ENCODE peak calls at places on chromosomes 1 and 21, in four cellular contexts. V, C, M and E are unnamed samples.

GRCh38 chr1:61403863-61404615 is 320.9 kb downstream of the TM2D1 start:
- DNase-seq in M (peak), V (no peak), C (peak), E (no peak)

GRCh38 chr1:207842506-207842905 is 68.4 kb downstream of the CD34 start:
- DNase-seq in V (no peak), M (no peak), C (no peak), E (no peak)

GRCh38 chr1:204102029-204102611 is 29.2 kb downstream of the SOX13 start:
- DNase-seq in V (no peak), M (no peak), C (no peak), E (no peak)

GRCh38 chr1:17653728-17654351 is 101.3 kb upstream of the ACTL8 start:
- DNase-seq in V (no peak), M (peak), C (peak), E (no peak)

GRCh38 chr1:39141925-39142324 is 62.6 kb upstream of the MACF1 start:
- DNase-seq in V (no peak), C (no peak), M (peak), E (no peak)

GRCh38 chr1:62407398-62408009 is 29.3 kb upstream of the USP1 start:
- DNase-seq in M (peak), C (peak), V (no peak), E (no peak)

GRCh38 chr1:66951513-66951912 is 26.7 kb downstream of the MIER1 start:
- DNase-seq in V (no peak), C (peak), M (peak), E (no peak)

GRCh38 chr1:19477284-19478240 is 7.8 kb downstream of the CAPZB start:
- DNase-seq in M (no peak), V (no peak), C (no peak), E (no peak)

GRCh38 chr1:207073906-207074820 is 14.5 kb upstream of the C4BPB start:
- DNase-seq in M (no peak), C (peak), V (no peak), E (no peak)

GRCh38 chr1:185969524-185969991 is 235.4 kb downstream of the HMCN1 start:
- DNase-seq in V (no peak), C (no peak), M (peak), E (no peak)

GRCh38 chr1:115275216-115275615 is 62.8 kb downstream of the NGF start:
- DNase-seq in C (peak), V (no peak), M (peak), E (no peak)

GRCh38 chr1:165516469-165516868 is 27.3 kb upstream of the LRRC52 start:
- DNase-seq in V (no peak), M (no peak), C (no peak), E (no peak)

GRCh38 chr1:178683304-178683703 is 41.7 kb upstream of the RALGPS2 start:
- DNase-seq in V (no peak), M (no peak), C (no peak), E (no peak)

GRCh38 chr21:41966341-41966833 is 12.6 kb upstream of the C2CD2 start:
- DNase-seq in V (no peak), M (no peak), C (peak), E (no peak)

GRCh38 chr1:237029850-237030535 is 12.0 kb upstream of the RYR2 start:
- DNase-seq in C (no peak), V (no peak), M (no peak), E (no peak)

GRCh38 chr21:41280115-41280919 is 36.3 kb upstream of the FAM3B start:
- DNase-seq in M (no peak), V (no peak), C (peak), E (no peak)

GRCh38 chr21:26146681-26147080 is 23.9 kb downstream of the APP start:
- DNase-seq in V (no peak), M (no peak), C (no peak), E (no peak)

GRCh38 chr1:201015551-201016091 is 7.9 kb downstream of the KIF21B start:
- DNase-seq in C (no peak), M (no peak), V (no peak), E (no peak)

GRCh38 chr1:31583995-31584868 is 7.9 kb downstream of the TINAGL1 start:
- DNase-seq in M (peak), V (no peak), C (peak), E (peak)

GRCh38 chr21:25936776-25937175 is 202.0 kb downstream of the GABPA start:
- DNase-seq in C (peak), M (peak), V (no peak), E (no peak)

GRCh38 chr1:78536427-78536826 is 45.7 kb downstream of the PTGFR start:
- DNase-seq in C (peak), V (no peak), M (peak), E (no peak)

GRCh38 chr1:45134468-45134873 is 71.9 kb downstream of the ZSWIM5 start:
- DNase-seq in C (no peak), V (no peak), M (no peak), E (no peak)

GRCh38 chr1:206445861-206446495 is 24.3 kb upstream of the IKBKE start:
- DNase-seq in C (no peak), M (no peak), V (no peak), E (no peak)

GRCh38 chr1:206703647-206704046 is 18.9 kb downstream of the MAPKAPK2 start:
- DNase-seq in C (peak), V (no peak), M (peak), E (no peak)

GRCh38 chr1:154765970-154766369 is 104.1 kb downstream of the KCNN3 start:
- DNase-seq in C (peak), V (no peak), M (peak), E (no peak)

GRCh38 chr1:156522443-156522970 is 21.9 kb upstream of the MEF2D start:
- DNase-seq in C (no peak), V (no peak), M (no peak), E (no peak)

GRCh38 chr1:225655509-225656258 is 2.8 kb upstream of the ENAH start:
- DNase-seq in M (peak), C (peak), V (peak), E (peak)

GRCh38 chr1:173474097-173474779 is 2.9 kb upstream of the PRDX6 start:
- DNase-seq in M (no peak), C (no peak), V (no peak), E (no peak)

GRCh38 chr1:65265296-65266271 is 43.8 kb upstream of the DNAJC6 start:
- DNase-seq in V (no peak), M (peak), C (peak), E (no peak)

GRCh38 chr1:227759345-227760300 is 24.4 kb downstream of the SNAP47 start:
- DNase-seq in V (no peak), M (peak), C (peak), E (no peak)

GRCh38 chr1:228085287-228085926 is 2.9 kb downstream of the ARF1 start:
- DNase-seq in C (peak), V (no peak), M (peak), E (no peak)

GRCh38 chr1:55329091-55329490 is 113.9 kb upstream of the USP24 start:
- DNase-seq in M (no peak), C (no peak), V (no peak), E (no peak)

GRCh38 chr1:241998412-241998921 is 431 bp downstream of the MAP1LC3C start:
- DNase-seq in C (peak), V (peak), M (peak), E (peak)

GRCh38 chr1:23393706-23394105 is 24.1 kb upstream of the ZNF436 start:
- DNase-seq in M (peak), V (no peak), C (peak), E (no peak)

GRCh38 chr21:21682172-21682571 is 684.0 kb downstream of the NCAM2 start:
- DNase-seq in V (no peak), M (peak), C (peak), E (no peak)

GRCh38 chr21:33403786-33404571 is 766 bp downstream of the IFNGR2 start:
- DNase-seq in V (no peak), C (peak), M (peak), E (no peak)

GRCh38 chr1:155651861-155652661 is 36.5 kb downstream of the YY1AP1 start:
- DNase-seq in M (no peak), V (no peak), C (no peak), E (no peak)

GRCh38 chr1:230797376-230798186 is 50.4 kb downstream of the CAPN9 start:
- DNase-seq in M (peak), V (no peak), C (peak), E (no peak)
- TF ChIP-seq CTCF in M (peak), V (peak), C (peak), E (peak)

GRCh38 chr1:8794605-8795004 is 22.8 kb downstream of the RERE start:
- DNase-seq in V (no peak), M (no peak), C (no peak), E (no peak)

GRCh38 chr1:8789314-8790214 is 27.9 kb downstream of the RERE start:
- DNase-seq in V (no peak), C (no peak), M (no peak), E (no peak)

GRCh38 chr1:8790987-8791386 is 26.5 kb downstream of the RERE start:
- DNase-seq in M (no peak), V (no peak), C (no peak), E (no peak)

GRCh38 chr1:8790478-8790877 is 27.0 kb downstream of the RERE start:
- DNase-seq in V (no peak), C (no peak), M (no peak), E (no peak)

DNA sequence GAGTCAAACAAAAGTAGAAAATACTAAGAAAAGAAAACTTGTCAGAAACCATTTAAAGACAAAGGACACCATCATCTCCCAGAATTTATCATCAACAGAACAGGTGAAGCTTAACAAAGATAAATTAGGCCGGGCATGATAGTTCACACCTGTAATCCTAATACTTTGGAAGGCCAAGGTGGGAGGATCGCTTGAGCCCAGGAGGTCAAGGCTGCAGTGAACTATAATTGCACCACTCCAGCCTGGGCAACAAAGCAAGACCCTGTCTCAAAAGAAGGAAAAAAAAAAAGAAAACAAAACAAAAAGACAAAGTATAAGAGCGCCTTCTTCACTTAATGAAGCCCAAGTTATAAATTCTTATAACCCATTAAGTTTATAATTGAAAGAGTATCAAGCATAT is 25.6 kb downstream of the RERE start:
- DNase-seq in C (no peak), V (no peak), M (no peak), E (no peak)
- TF ChIP-seq CTCF in C (no peak), V (no peak), M (no peak), E (no peak)

GRCh38 chr1:247111636-247112478 is 7.7 kb upstream of the ZNF669 start:
- DNase-seq in V (no peak), M (peak), C (peak), E (no peak)
- TF ChIP-seq CTCF in V (no peak), M (no peak), C (no peak), E (no peak)

GRCh38 chr1:12369258-12369657 is 139.4 kb downstream of the VPS13D start:
- DNase-seq in C (no peak), M (no peak), V (no peak), E (no peak)

GRCh38 chr1:12372180-12372579 is 142.3 kb downstream of the VPS13D start:
- DNase-seq in C (no peak), M (no peak), V (no peak), E (no peak)

GRCh38 chr1:12368646-12369045 is 138.8 kb downstream of the VPS13D start:
- DNase-seq in C (no peak), M (no peak), V (no peak), E (no peak)

GRCh38 chr1:12371053-12371452 is 141.2 kb downstream of the VPS13D start:
- DNase-seq in M (no peak), C (no peak), V (no peak), E (no peak)

GRCh38 chr1:12370241-12370980 is 140.6 kb downstream of the VPS13D start:
- DNase-seq in M (no peak), V (no peak), C (no peak), E (no peak)
- TF ChIP-seq CTCF in M (no peak), V (no peak), C (no peak), E (no peak)

GRCh38 chr1:89995595-89996397 is 886 bp downstream of the ZNF326 start:
- DNase-seq in M (peak), V (no peak), C (peak), E (no peak)

GRCh38 chr1:89996415-89997110 is 1.7 kb downstream of the ZNF326 start:
- DNase-seq in M (peak), V (no peak), C (no peak), E (no peak)

GRCh38 chr1:89993541-89993940 is 1.4 kb upstream of the ZNF326 start:
- DNase-seq in V (no peak), M (no peak), C (no peak), E (no peak)

GRCh38 chr1:89994231-89994804 is 592 bp upstream of the ZNF326 start:
- DNase-seq in C (no peak), V (no peak), M (no peak), E (no peak)

GRCh38 chr1:89994805-89995594 is at the start of gene ZNF326:
- DNase-seq in M (peak), C (peak), V (peak), E (peak)
- TF ChIP-seq CTCF in M (no peak), C (no peak), V (no peak), E (no peak)

GRCh38 chr1:64163972-64164371 is 39.5 kb upstream of the UBE2U start:
- DNase-seq in M (peak), C (peak), V (no peak), E (no peak)
- TF ChIP-seq CTCF in M (peak), C (peak), V (no peak), E (peak)

GRCh38 chr21:35664683-35665082 is 395.6 kb downstream of the SETD4 start:
- DNase-seq in C (no peak), M (peak), V (no peak), E (no peak)
- TF ChIP-seq CTCF in C (no peak), M (no peak), V (no peak), E (no peak)

GRCh38 chr1:97533358-97533757 is 387.5 kb downstream of the DPYD start:
- DNase-seq in M (no peak), V (no peak), C (no peak), E (no peak)
- TF ChIP-seq CTCF in M (no peak), V (no peak), C (no peak), E (no peak)

DNA sequence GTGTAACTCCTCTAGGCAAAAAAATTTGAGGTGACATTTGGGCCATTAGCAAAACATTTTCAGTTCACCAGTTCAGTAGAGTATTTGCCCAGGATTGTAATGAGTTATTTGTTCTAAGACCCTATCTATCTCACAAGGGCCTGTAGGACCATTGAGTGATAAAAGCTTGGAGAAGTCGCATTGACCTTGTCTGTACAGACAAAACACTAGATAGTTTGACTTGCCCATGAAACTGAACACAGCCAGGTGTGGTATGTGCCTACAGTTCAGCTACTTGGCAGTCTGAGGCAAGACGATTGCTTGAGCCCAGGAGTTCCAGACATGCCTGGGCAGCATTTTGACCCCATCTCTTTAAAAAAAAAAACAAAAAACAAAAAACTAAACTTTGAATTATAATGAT is 3.1 kb downstream of the ATP5IF1 start:
- DNase-seq in C (no peak), M (no peak), V (no peak), E (no peak)
- TF ChIP-seq CTCF in C (no peak), M (no peak), V (no peak), E (no peak)

DNA sequence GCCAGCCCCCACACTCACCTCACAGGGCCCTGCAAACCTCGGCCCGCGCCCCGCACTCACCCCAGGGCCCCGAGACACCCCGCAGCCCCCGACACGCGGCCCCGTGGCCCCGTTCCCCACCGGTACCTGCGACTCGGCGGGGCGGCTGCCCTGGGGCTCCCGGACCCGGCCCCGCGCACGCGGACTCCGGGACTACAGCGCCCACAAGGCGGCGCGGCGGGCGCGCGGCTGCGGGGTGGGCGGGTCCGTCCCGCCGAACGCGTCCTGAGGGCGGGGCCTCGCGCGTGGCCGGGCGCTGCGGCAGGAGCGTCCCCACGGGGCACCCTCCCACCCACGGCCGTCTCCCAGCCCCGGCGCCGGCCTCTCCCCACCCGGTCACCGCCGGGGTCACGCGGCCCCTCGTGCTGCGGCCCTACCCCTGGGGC is at the start of gene SLC19A1:
- DNase-seq in V (peak), C (peak), M (no peak), E (no peak)
- TF ChIP-seq CTCF in V (no peak), C (no peak), M (peak), E (peak)